ENCODE peak calls at places on chromosome 3, in seven cellular contexts. O is mesendoderm, P is activated T-cell treated with anti-CD3 and anti-CD28 coated beads for 4 hours, K is AG10803, R is left ventricle myocardium inferior, Q is T-helper 17 cell, L is left ventricle myocardium superior. F is an unnamed sample.

GRCh38 chr3:49747792-49748480 is 24.2 kb upstream of the GMPPB start:
- DNase-seq in O (no peak), P (no peak), K (peak), R (no peak), Q (no peak), L (no peak), F (peak)

GRCh38 chr3:31117854-31118253 is 223.4 kb upstream of the GADL1 start:
- DNase-seq in O (no peak), P (no peak), K (no peak), R (no peak), Q (no peak), L (no peak), F (no peak)

GRCh38 chr3:126891791-126892190 is 91.1 kb upstream of the PLXNA1 start:
- DNase-seq in O (no peak), P (no peak), K (no peak), R (no peak), Q (no peak), L (no peak), F (no peak)

GRCh38 chr3:99910752-99911151 is 93.1 kb downstream of the CMSS1 start:
- DNase-seq in O (no peak), P (no peak), K (no peak), R (no peak), Q (no peak), L (no peak), F (no peak)

GRCh38 chr3:24522155-24522579 is 27.5 kb upstream of the THRB start:
- DNase-seq in O (peak), P (no peak), K (no peak), R (no peak), Q (no peak), L (peak), F (no peak)

GRCh38 chr3:78847603-78848002 is 920.2 kb downstream of the ROBO1 start:
- DNase-seq in O (peak), P (no peak), K (no peak), R (no peak), Q (no peak), L (no peak), F (no peak)

GRCh38 chr3:139339219-139339906 is 4.5 kb upstream of the MRPS22 start:
- DNase-seq in O (no peak), P (no peak), K (no peak), R (no peak), Q (no peak), L (no peak), F (no peak)

GRCh38 chr3:189137416-189137815 is 34.4 kb upstream of the TPRG1 start:
- DNase-seq in O (peak), P (no peak), K (no peak), R (no peak), Q (no peak), L (no peak), F (no peak)

GRCh38 chr3:56976666-56977560 is 83.6 kb upstream of the SPATA12 start:
- DNase-seq in O (peak), P (no peak), K (peak), R (no peak), Q (no peak), L (no peak), F (peak)

GRCh38 chr3:187368251-187368733 is at the start of gene RTP4:
- DNase-seq in O (no peak), P (peak), K (peak), R (no peak), Q (no peak), L (no peak), F (peak)

GRCh38 chr3:62843508-62843907 is 31.7 kb downstream of the CADPS start:
- DNase-seq in O (no peak), P (no peak), K (no peak), R (no peak), Q (no peak), L (no peak), F (no peak)

GRCh38 chr3:47362704-47363103 is 18.1 kb upstream of the PTPN23 start:
- DNase-seq in O (no peak), P (no peak), K (no peak), R (no peak), Q (no peak), L (no peak), F (peak)

GRCh38 chr3:105137911-105138310 is 228.8 kb upstream of the ALCAM start:
- DNase-seq in O (no peak), P (no peak), K (peak), R (no peak), Q (no peak), L (no peak), F (no peak)

GRCh38 chr3:124985358-124985757 is 50.8 kb upstream of the MUC13 start:
- DNase-seq in O (peak), P (no peak), K (peak), R (no peak), Q (no peak), L (no peak), F (peak)

GRCh38 chr3:108503722-108504121 is 6.7 kb downstream of the MYH15 start:
- DNase-seq in O (no peak), P (no peak), K (no peak), R (no peak), Q (no peak), L (no peak), F (no peak)

GRCh38 chr3:141367038-141367730 is 1.1 kb upstream of the ZBTB38 start:
- DNase-seq in O (no peak), P (no peak), K (peak), R (no peak), Q (no peak), L (no peak), F (peak)

GRCh38 chr3:50381315-50381714 is 22.0 kb upstream of the TMEM115 start:
- DNase-seq in O (no peak), P (no peak), K (no peak), R (no peak), Q (no peak), L (no peak), F (no peak)

GRCh38 chr3:52248165-52248541 is 2.6 kb downstream of the PPM1M start:
- DNase-seq in O (no peak), P (no peak), K (no peak), R (no peak), Q (no peak), L (no peak), F (no peak)

GRCh38 chr3:42128526-42128925 is 37.4 kb downstream of the TRAK1 start:
- DNase-seq in O (no peak), P (no peak), K (no peak), R (no peak), Q (no peak), L (no peak), F (no peak)

GRCh38 chr3:62954579-62954978 is 79.4 kb upstream of the CADPS start:
- DNase-seq in O (peak), P (no peak), K (no peak), R (no peak), Q (no peak), L (no peak), F (no peak)

GRCh38 chr3:39668420-39668819 is 141.0 kb upstream of the MYRIP start:
- DNase-seq in O (peak), P (no peak), K (peak), R (no peak), Q (no peak), L (no peak), F (peak)

GRCh38 chr3:108899530-108899929 is 54.1 kb downstream of the GUCA1C start:
- DNase-seq in O (no peak), P (no peak), K (no peak), R (no peak), Q (no peak), L (no peak), F (no peak)

GRCh38 chr3:14007006-14007405 is 117.7 kb downstream of the CHCHD4 start:
- DNase-seq in O (no peak), P (no peak), K (no peak), R (no peak), Q (no peak), L (no peak), F (no peak)

GRCh38 chr3:17645074-17645698 is 97.2 kb downstream of the TBC1D5 start:
- DNase-seq in O (peak), P (no peak), K (peak), R (no peak), Q (no peak), L (no peak), F (peak)

GRCh38 chr3:132350814-132351213 is 33.6 kb downstream of the ACP3 start:
- DNase-seq in O (no peak), P (no peak), K (no peak), R (no peak), Q (no peak), L (no peak), F (no peak)

GRCh38 chr3:196216681-196217211 is 412 bp downstream of the SLC51A start:
- DNase-seq in O (no peak), P (no peak), K (no peak), R (no peak), Q (no peak), L (no peak), F (no peak)

GRCh38 chr3:195522254-195523023 is 20.7 kb downstream of the PPP1R2 start:
- DNase-seq in O (no peak), P (no peak), K (peak), R (no peak), Q (no peak), L (no peak), F (peak)

GRCh38 chr3:187450791-187451190 is 82.6 kb downstream of the RTP4 start:
- DNase-seq in O (peak), P (no peak), K (no peak), R (no peak), Q (no peak), L (no peak), F (no peak)

GRCh38 chr3:82467051-82467450 is 705.6 kb upstream of the GBE1 start:
- DNase-seq in O (no peak), P (no peak), K (no peak), R (no peak), Q (no peak), L (no peak), F (no peak)